ENCODE peak calls at places on chromosomes 1 and 21, in six cellular contexts. D is iris pigment epithelial cell, A is midbrain, V is NCI-H146, M is A549, G is NCI-H1048. P is an unnamed sample.

GRCh38 chr1:226814751-226815496 is 55.5 kb upstream of the PSEN2 start:
- DNase-seq in A (no peak), M (peak), D (peak), V (peak), G (peak), P (peak)

GRCh38 chr1:206415913-206416312 is 54.4 kb upstream of the IKBKE start:
- DNase-seq in G (no peak), V (no peak), A (no peak), D (no peak), M (no peak), P (no peak)

GRCh38 chr1:47701741-47702515 is 264.1 kb downstream of the FOXD2 start:
- DNase-seq in A (no peak), V (no peak), M (no peak), G (no peak), D (no peak), P (no peak)

GRCh38 chr1:61569212-61569621 is 155.7 kb downstream of the TM2D1 start:
- DNase-seq in G (no peak), M (no peak), V (no peak), A (no peak), D (no peak), P (no peak)

GRCh38 chr1:92784051-92784638 is 763 bp downstream of the EVI5 start:
- DNase-seq in A (peak), V (no peak), D (peak), M (peak), G (no peak), P (peak)

GRCh38 chr1:108502138-108502537 is 52.0 kb downstream of the NBPF6 start:
- DNase-seq in A (no peak), D (no peak), M (no peak), V (no peak), G (no peak), P (no peak)

GRCh38 chr1:51237313-51237700 is 1.2 kb downstream of the RNF11 start:
- DNase-seq in D (no peak), G (no peak), A (no peak), V (no peak), M (no peak), P (peak)

GRCh38 chr1:240946926-240947325 is 335.0 kb upstream of the GREM2 start:
- DNase-seq in A (no peak), G (no peak), V (peak), D (peak), M (peak), P (peak)

GRCh38 chr1:91727763-91728162 is 158.2 kb downstream of the TGFBR3 start:
- DNase-seq in M (no peak), V (no peak), G (no peak), D (no peak), A (no peak), P (no peak)

GRCh38 chr1:183495420-183495819 is 23.1 kb downstream of the SMG7 start:
- DNase-seq in A (no peak), G (no peak), M (no peak), V (no peak), D (no peak), P (no peak)

GRCh38 chr1:18256318-18257235 is 149.0 kb downstream of the IGSF21 start:
- DNase-seq in D (peak), V (no peak), A (peak), G (no peak), M (peak), P (peak)

GRCh38 chr1:174289644-174290310 is 130.5 kb downstream of the RABGAP1L start:
- DNase-seq in A (no peak), M (no peak), G (no peak), D (no peak), V (no peak), P (no peak)

GRCh38 chr1:198932351-198932991 is 293.6 kb downstream of the PTPRC start:
- DNase-seq in M (no peak), D (peak), A (peak), G (peak), V (no peak), P (peak)

GRCh38 chr1:31433396-31433930 is 20.4 kb downstream of the SERINC2 start:
- DNase-seq in M (no peak), G (no peak), A (no peak), V (no peak), D (no peak), P (no peak)

GRCh38 chr1:168905631-168906030 is 176.6 kb upstream of the DPT start:
- DNase-seq in V (no peak), G (no peak), A (no peak), D (no peak), M (no peak), P (no peak)

GRCh38 chr1:208158640-208159541 is 85.3 kb downstream of the PLXNA2 start:
- DNase-seq in M (no peak), A (no peak), V (peak), G (no peak), D (no peak), P (no peak)

GRCh38 chr1:102798718-102799117 is 309.6 kb downstream of the COL11A1 start:
- DNase-seq in M (no peak), A (no peak), D (no peak), V (no peak), G (no peak), P (no peak)

GRCh38 chr1:66168467-66168887 is 365.5 kb upstream of the SGIP1 start:
- DNase-seq in G (no peak), D (peak), V (no peak), A (no peak), M (no peak), P (no peak)

GRCh38 chr1:215083408-215083961 is 948 bp downstream of the KCNK2 start:
- DNase-seq in G (no peak), V (peak), M (no peak), D (peak), A (no peak), P (no peak)

GRCh38 chr1:75908717-75909152 is 23.5 kb downstream of the ASB17 start:
- DNase-seq in V (peak), D (peak), M (peak), G (no peak), A (peak), P (peak)

GRCh38 chr1:234985531-234986294 is 142.9 kb downstream of the TOMM20 start:
- DNase-seq in V (no peak), A (no peak), G (no peak), D (no peak), M (no peak), P (no peak)

GRCh38 chr1:197356723-197357533 is 88.9 kb downstream of the CRB1 start:
- DNase-seq in G (peak), V (peak), M (no peak), A (peak), D (peak), P (peak)

GRCh38 chr1:184242507-184242943 is 144.3 kb upstream of the C1orf21 start:
- DNase-seq in D (peak), V (peak), M (no peak), A (no peak), G (no peak), P (peak)

GRCh38 chr21:43597052-43597451 is 62.2 kb downstream of the HSF2BP start:
- DNase-seq in D (peak), V (no peak), A (no peak), G (no peak), M (no peak), P (peak)

GRCh38 chr1:165298081-165298820 is 58.3 kb downstream of the LMX1A start:
- DNase-seq in G (no peak), M (no peak), V (no peak), A (no peak), D (no peak), P (no peak)

GRCh38 chr1:236142358-236143103 is at the start of gene GPR137B:
- DNase-seq in D (peak), A (peak), M (peak), G (no peak), V (peak), P (peak)

GRCh38 chr21:29696947-29697346 is 242.8 kb downstream of the GRIK1 start:
- DNase-seq in V (no peak), G (no peak), A (no peak), D (no peak), M (no peak), P (no peak)

GRCh38 chr1:211132681-211133392 is 1.1 kb downstream of the KCNH1 start:
- DNase-seq in A (peak), V (peak), G (no peak), D (no peak), M (no peak), P (no peak)

P was measured in RWPE1.